ENCODE peak calls at places on chromosomes 12 and 14, in ten cellular contexts. L is activated B cell treated with CpG ODN at 0.5 μM for 24 hours; C is activated CD4-positive, CD25-positive, alpha-beta regulatory T cell; K is fibroblast of mammary gland; H is HT-29; O is NCI-H1092 treated with DMSO at 0.1 percent for 48 hours; P is H7; F is Panc1; B is substantia nigra; R is BE2C. A is an unnamed sample.

GRCh38 chr12:50039151-50039835 is 14.0 kb upstream of the RACGAP1 start:
- DNase-seq in L (peak), C (peak), K (peak), H (peak), O (peak), P (peak), F (peak), B (peak), R (peak), A (peak)

GRCh38 chr12:84131076-84131475 is 781.5 kb downstream of the SLC6A15 start:
- DNase-seq in L (no peak), C (no peak), K (peak), H (no peak), O (no peak), P (no peak), F (no peak), B (no peak), R (no peak), A (no peak)

GRCh38 chr12:77980782-77981181 is 150.1 kb downstream of the NAV3 start:
- DNase-seq in L (no peak), C (no peak), K (peak), H (no peak), O (no peak), P (no peak), F (no peak), B (no peak), R (no peak), A (no peak)

GRCh38 chr12:55687746-55688145 is 20.0 kb downstream of the ITGA7 start:
- DNase-seq in L (no peak), C (no peak), K (no peak), H (no peak), O (no peak), P (no peak), F (no peak), B (no peak), R (no peak), A (no peak)

GRCh38 chr12:6606331-6607131 is 648 bp downstream of the CHD4 start:
- DNase-seq in L (peak), C (peak), K (peak), H (peak), O (no peak), P (peak), F (no peak), B (peak), R (peak), A (peak)

GRCh38 chr14:52790756-52791203 is 627 bp downstream of the GNPNAT1 start:
- DNase-seq in L (no peak), C (no peak), K (no peak), H (no peak), O (no peak), P (no peak), F (no peak), B (no peak), R (no peak), A (no peak)

GRCh38 chr12:55797068-55797467 is 20.5 kb downstream of the SARNP start:
- DNase-seq in L (no peak), C (no peak), K (peak), H (peak), O (no peak), P (peak), F (no peak), B (no peak), R (peak), A (peak)

GRCh38 chr14:103334644-103335603 is 887 bp downstream of the EIF5 start:
- DNase-seq in L (peak), C (peak), K (peak), H (peak), O (peak), P (peak), F (no peak), B (peak), R (peak), A (peak)

GRCh38 chr14:41000350-41000749 is 606.3 kb upstream of the LRFN5 start:
- DNase-seq in L (no peak), C (no peak), K (no peak), H (no peak), O (no peak), P (no peak), F (no peak), B (no peak), R (no peak), A (no peak)

GRCh38 chr12:3658327-3659163 is 94.4 kb downstream of the CRACR2A start:
- DNase-seq in L (no peak), C (no peak), K (peak), H (peak), O (no peak), P (peak), F (no peak), B (no peak), R (peak), A (peak)

GRCh38 chr12:14247166-14247565 is 118.3 kb upstream of the ATF7IP start:
- DNase-seq in L (no peak), C (no peak), K (no peak), H (no peak), O (no peak), P (no peak), F (no peak), B (no peak), R (no peak), A (no peak)

GRCh38 chr12:59678759-59679411 is 83.1 kb downstream of the SLC16A7 start:
- DNase-seq in L (no peak), C (no peak), K (no peak), H (no peak), O (no peak), P (no peak), F (no peak), B (no peak), R (no peak), A (no peak)

GRCh38 chr12:129901256-129901655 is 2.6 kb downstream of the TMEM132D start:
- DNase-seq in L (no peak), C (no peak), K (peak), H (no peak), O (no peak), P (no peak), F (no peak), B (no peak), R (no peak), A (no peak)

GRCh38 chr14:73795974-73796373 is 55.7 kb upstream of the PTGR2 start:
- DNase-seq in L (no peak), C (no peak), K (peak), H (peak), O (no peak), P (no peak), F (no peak), B (no peak), R (no peak), A (no peak)

GRCh38 chr12:91216871-91217270 is 34.3 kb upstream of the DCN start:
- DNase-seq in L (no peak), C (no peak), K (peak), H (no peak), O (no peak), P (no peak), F (no peak), B (no peak), R (no peak), A (no peak)

GRCh38 chr12:10069099-10069498 is 29.7 kb downstream of the CLEC1A start:
- DNase-seq in L (no peak), C (no peak), K (peak), H (no peak), O (no peak), P (no peak), F (no peak), B (no peak), R (no peak), A (no peak)

GRCh38 chr12:93743999-93744689 is 67.0 kb downstream of the CRADD start:
- DNase-seq in L (no peak), C (no peak), K (no peak), H (no peak), O (no peak), P (no peak), F (no peak), B (no peak), R (no peak), A (no peak)

A was measured in iPS-NIHi11.